ENCODE peak calls at places on chromosomes 12 and 14, in five cellular contexts. H is right cardiac atrium, W is AG04450, M is RWPE1, R is breast epithelium. O is an unnamed sample.

GRCh38 chr12:59196989-59197388 is 276.7 kb upstream of the LRIG3 start:
- DNase-seq in M (no peak), W (no peak), H (no peak), R (no peak), O (no peak)

GRCh38 chr12:68157295-68157871 is 2.2 kb downstream of the IFNG start:
- DNase-seq in M (no peak), H (no peak), W (no peak), R (no peak), O (no peak)

GRCh38 chr12:13273097-13273496 is 76.6 kb downstream of the EMP1 start:
- DNase-seq in M (no peak), R (no peak), H (no peak), W (no peak), O (no peak)

GRCh38 chr12:91577586-91578539 is 395.2 kb upstream of the DCN start:
- DNase-seq in W (no peak), M (peak), H (no peak), R (no peak), O (no peak)

GRCh38 chr14:24231263-24232120 is 675 bp downstream of the NEDD8 start:
- DNase-seq in W (no peak), R (no peak), M (peak), H (no peak), O (peak)

GRCh38 chr12:5497329-5498058 is 65.6 kb downstream of the NTF3 start:
- DNase-seq in H (no peak), W (no peak), R (no peak), M (no peak), O (peak)

GRCh38 chr14:91890291-91890749 is 23.0 kb upstream of the TC2N start:
- DNase-seq in H (peak), W (no peak), M (no peak), R (no peak), O (no peak)

GRCh38 chr12:7797698-7798398 is 8.6 kb downstream of the NANOG start:
- DNase-seq in H (no peak), W (no peak), M (no peak), R (no peak), O (no peak)

GRCh38 chr14:68979722-68980552 is 835 bp upstream of the ACTN1 start:
- DNase-seq in R (peak), H (peak), M (peak), W (no peak), O (peak)

GRCh38 chr14:63941023-63941422 is 88.2 kb downstream of the SYNE2 start:
- DNase-seq in W (no peak), H (no peak), M (no peak), R (no peak), O (no peak)

GRCh38 chr14:99821519-99822165 is 28.4 kb downstream of the EML1 start:
- DNase-seq in W (peak), R (no peak), H (no peak), M (no peak), O (no peak)

GRCh38 chr12:55847033-55847432 is 4.3 kb upstream of the MMP19 start:
- DNase-seq in H (no peak), M (no peak), W (peak), R (no peak), O (no peak)

GRCh38 chr12:64884164-64884542 is 59.7 kb downstream of the TBC1D30 start:
- DNase-seq in M (no peak), H (no peak), R (no peak), W (no peak), O (no peak)

GRCh38 chr12:24256636-24257150 is 307.2 kb upstream of the SOX5 start:
- DNase-seq in W (no peak), R (no peak), H (no peak), M (no peak), O (no peak)

GRCh38 chr14:76136476-76137160 is 15.1 kb upstream of the GPATCH2L start:
- DNase-seq in H (no peak), W (no peak), M (no peak), R (no peak), O (no peak)

GRCh38 chr12:64083285-64084210 is 138.5 kb downstream of the KICS2 start:
- DNase-seq in M (no peak), W (peak), H (peak), R (peak), O (peak)

GRCh38 chr12:75790219-75790618 is 241.4 kb downstream of the PHLDA1 start:
- DNase-seq in R (no peak), M (no peak), W (no peak), H (no peak), O (no peak)

GRCh38 chr14:52328286-52328685 is 14.2 kb downstream of the PTGER2 start:
- DNase-seq in M (peak), W (no peak), H (no peak), R (no peak), O (no peak)

GRCh38 chr12:101004891-101005290 is 205.1 kb downstream of the SLC5A8 start:
- DNase-seq in R (no peak), M (no peak), W (no peak), H (no peak), O (no peak)

GRCh38 chr12:121186826-121187225 is 23.1 kb upstream of the P2RX4 start:
- DNase-seq in H (no peak), M (no peak), W (no peak), R (no peak), O (no peak)

GRCh38 chr12:112163056-112163455 is 37.7 kb downstream of the TRAFD1 start:
- DNase-seq in W (no peak), R (no peak), H (no peak), M (no peak), O (no peak)

GRCh38 chr14:92728781-92729364 is 19.6 kb downstream of the LGMN start:
- DNase-seq in M (peak), W (no peak), R (no peak), H (no peak), O (peak)

GRCh38 chr12:122980192-122981035 is at the start of gene ARL6IP4:
- DNase-seq in R (no peak), M (peak), W (no peak), H (peak), O (peak)

GRCh38 chr12:91562476-91562875 is 379.9 kb upstream of the DCN start:
- DNase-seq in M (no peak), W (no peak), H (no peak), R (no peak), O (no peak)

GRCh38 chr14:106788534-106788933 is 1262.2 kb downstream of the TMEM121 start:
- DNase-seq in R (no peak), M (no peak), H (no peak), W (no peak), O (no peak)

GRCh38 chr12:27852117-27852516 is 72.1 kb upstream of the MANSC4 start:
- DNase-seq in R (no peak), W (no peak), H (no peak), M (no peak), O (no peak)

GRCh38 chr12:124680863-124681778 is 113.7 kb upstream of the NCOR2 start:
- DNase-seq in W (no peak), R (no peak), M (peak), H (peak), O (no peak)

GRCh38 chr12:57047981-57048380 is 1.9 kb downstream of the MYO1A start:
- DNase-seq in R (no peak), M (no peak), W (no peak), H (no peak), O (no peak)

GRCh38 chr12:113240395-113240794 is 19.1 kb downstream of the TPCN1 start:
- DNase-seq in R (no peak), H (no peak), M (no peak), W (no peak), O (no peak)

GRCh38 chr14:33938131-33938949 is 12.5 kb downstream of the EGLN3 start:
- DNase-seq in M (no peak), W (no peak), H (peak), R (peak), O (no peak)

GRCh38 chr14:99724196-99724891 is 40.2 kb downstream of the CYP46A1 start:
- DNase-seq in R (no peak), H (no peak), M (no peak), W (no peak), O (no peak)

GRCh38 chr12:22858849-22859569 is 234.0 kb downstream of the ETNK1 start:
- DNase-seq in M (no peak), R (no peak), W (no peak), H (no peak), O (no peak)

GRCh38 chr14:54582334-54582733 is 15.4 kb downstream of the SAMD4A start:
- DNase-seq in M (no peak), W (no peak), H (no peak), R (no peak), O (no peak)

GRCh38 chr14:37551119-37551518 is 43.9 kb downstream of the FOXA1 start:
- DNase-seq in R (no peak), M (no peak), W (no peak), H (no peak), O (no peak)

GRCh38 chr12:10735428-10735827 is 12.3 kb upstream of the YBX3 start:
- DNase-seq in W (no peak), M (no peak), H (no peak), R (no peak), O (no peak)

GRCh38 chr12:115024531-115024930 is 340.6 kb upstream of the TBX3 start:
- DNase-seq in M (no peak), R (no peak), W (no peak), H (no peak), O (no peak)

GRCh38 chr12:62933220-62933870 is 1.6 kb downstream of the PPM1H start:
- DNase-seq in M (no peak), H (peak), R (no peak), W (no peak), O (no peak)

DNA sequence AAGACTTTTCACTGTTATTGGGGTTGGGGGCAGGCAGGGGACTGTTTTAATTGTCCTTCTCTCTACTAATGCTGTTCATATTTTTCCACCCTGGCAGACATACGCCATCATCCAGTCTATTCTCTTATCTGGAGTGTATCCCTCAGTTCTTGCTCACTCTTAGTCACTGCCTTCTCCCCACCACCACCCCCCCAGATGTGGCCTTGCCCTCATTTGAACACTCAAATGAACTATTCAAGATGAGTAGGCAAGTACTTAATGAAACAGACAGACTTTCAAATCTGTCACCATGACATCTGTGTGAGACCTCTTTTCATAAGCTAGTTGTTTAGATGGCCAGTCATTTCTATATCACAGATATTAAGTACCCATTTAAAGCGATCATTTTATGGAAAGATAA is 10.1 kb downstream of the NUDT4 start:
- DNase-seq in R (no peak), H (no peak), W (no peak), M (peak), O (no peak)
- H3K27ac ChIP-seq in R (no peak), H (peak), W (peak), M (no peak), O (no peak)

GRCh38 chr12:29726321-29726692 is 57.4 kb downstream of the TMTC1 start:
- DNase-seq in R (no peak), W (no peak), H (no peak), M (no peak), O (no peak)

GRCh38 chr12:29730481-29730880 is 53.3 kb downstream of the TMTC1 start:
- DNase-seq in M (no peak), R (no peak), W (no peak), H (no peak), O (no peak)

GRCh38 chr12:29726741-29727348 is 56.9 kb downstream of the TMTC1 start:
- DNase-seq in R (no peak), W (no peak), H (no peak), M (no peak), O (no peak)

GRCh38 chr12:29725587-29726320 is 58.0 kb downstream of the TMTC1 start:
- DNase-seq in W (no peak), H (no peak), M (no peak), R (no peak), O (no peak)

DNA sequence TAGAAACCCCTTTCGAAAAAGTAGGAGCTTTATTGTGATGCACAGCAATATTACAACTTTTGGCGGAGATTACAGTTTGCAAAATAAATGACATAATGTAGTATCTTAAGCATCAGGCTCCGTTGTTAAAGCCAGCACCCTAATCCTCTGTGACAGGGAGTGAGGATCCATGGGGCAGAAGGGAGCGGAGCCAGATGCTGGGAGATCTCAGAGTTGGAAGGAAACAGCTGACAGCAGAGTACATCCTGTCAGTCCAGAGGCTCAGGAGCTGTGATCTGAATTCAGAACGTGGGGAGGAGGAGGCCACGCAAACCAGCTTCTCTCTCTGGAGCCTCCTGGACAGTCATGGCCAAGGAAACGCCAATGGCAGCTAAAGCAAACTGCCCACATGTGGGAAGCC is 55.7 kb downstream of the TMTC1 start:
- DNase-seq in M (no peak), H (no peak), W (no peak), R (no peak), O (no peak)
- H3K27ac ChIP-seq in M (no peak), H (peak), W (no peak), R (no peak), O (no peak)

GRCh38 chr12:77946541-77947021 is 115.9 kb downstream of the NAV3 start:
- DNase-seq in H (no peak), M (no peak), R (no peak), W (no peak), O (no peak)

GRCh38 chr12:77940011-77940423 is 109.3 kb downstream of the NAV3 start:
- DNase-seq in W (peak), R (no peak), H (no peak), M (peak), O (no peak)

GRCh38 chr12:77941396-77941795 is 110.7 kb downstream of the NAV3 start:
- DNase-seq in W (no peak), R (no peak), H (no peak), M (no peak), O (no peak)

GRCh38 chr12:77940566-77940965 is 109.9 kb downstream of the NAV3 start:
- DNase-seq in W (no peak), M (no peak), R (no peak), H (no peak), O (no peak)

DNA sequence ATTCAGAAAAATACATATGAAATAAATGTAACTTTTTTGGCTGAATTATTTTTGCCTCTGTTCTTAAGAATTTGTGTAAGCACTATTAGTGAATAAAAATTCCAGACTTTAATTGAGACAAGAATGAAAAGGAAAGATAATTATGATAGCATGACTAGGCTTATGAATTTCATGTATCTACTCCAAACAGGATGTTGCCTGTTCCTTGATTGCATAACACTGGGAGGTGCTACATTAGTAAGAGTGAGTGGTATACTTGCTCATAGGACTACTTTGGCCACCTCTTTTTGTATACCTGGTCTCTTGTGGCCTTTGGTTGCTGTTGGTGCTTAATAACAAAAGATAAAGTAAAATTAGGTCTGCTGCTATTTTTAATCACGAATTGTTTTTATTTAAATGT is 112.8 kb downstream of the NAV3 start:
- DNase-seq in W (no peak), M (peak), H (no peak), R (no peak), O (no peak)
- H3K27ac ChIP-seq in W (no peak), M (no peak), H (no peak), R (no peak), O (no peak)

GRCh38 chr12:4279120-4279690 is 5.6 kb downstream of the CCND2 start:
- DNase-seq in R (no peak), W (no peak), M (no peak), H (no peak), O (no peak)
- H3K27ac ChIP-seq in R (no peak), W (no peak), M (no peak), H (no peak), O (no peak)

GRCh38 chr12:77247542-77247941 is 182.2 kb upstream of the E2F7 start:
- DNase-seq in R (no peak), W (no peak), H (no peak), M (no peak), O (no peak)
- H3K27ac ChIP-seq in R (peak), W (no peak), H (peak), M (no peak), O (no peak)

DNA sequence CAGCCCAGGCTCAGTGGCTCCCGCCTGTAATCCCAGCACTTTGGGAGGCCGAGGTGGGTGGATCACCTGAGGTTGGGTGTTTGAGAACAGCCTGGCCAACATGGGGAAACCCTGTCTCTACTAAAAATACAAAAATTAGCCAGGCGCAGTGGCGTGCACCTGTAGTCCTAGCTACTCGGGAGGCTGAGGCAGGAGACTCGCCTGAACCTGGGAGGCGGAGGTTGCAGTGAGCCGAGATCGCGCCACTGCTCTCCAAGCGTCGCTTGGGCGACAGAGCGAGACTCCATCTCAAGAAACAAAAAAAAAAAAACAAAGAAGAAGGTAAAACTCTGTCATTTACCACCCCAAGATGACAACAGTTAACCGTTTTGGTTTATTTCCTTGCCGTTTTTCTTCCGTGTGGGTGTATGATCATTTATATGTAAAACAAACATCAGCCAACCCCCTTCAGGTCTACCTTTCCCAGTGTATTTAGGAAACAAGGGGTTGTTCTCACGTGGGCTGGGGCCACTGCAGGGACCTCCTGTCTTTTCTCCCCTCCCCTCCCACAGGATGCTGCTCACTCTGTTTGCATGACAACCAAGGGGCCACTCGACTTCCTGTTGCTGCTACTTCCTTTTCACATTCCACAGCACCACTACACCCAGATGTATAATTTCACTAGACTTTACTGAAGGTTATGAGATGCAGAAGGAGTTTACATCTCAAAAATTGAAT is 13.6 kb downstream of the TTC9 start:
- DNase-seq in W (no peak), M (no peak), H (no peak), R (no peak), O (no peak)
- H3K27ac ChIP-seq in W (no peak), M (no peak), H (no peak), R (no peak), O (no peak)

GRCh38 chr12:102343361-102344121 is 136.8 kb downstream of the IGF1 start:
- DNase-seq in R (no peak), M (peak), H (no peak), W (no peak), O (no peak)
- H3K27ac ChIP-seq in R (no peak), M (no peak), H (no peak), W (no peak), O (no peak)

DNA sequence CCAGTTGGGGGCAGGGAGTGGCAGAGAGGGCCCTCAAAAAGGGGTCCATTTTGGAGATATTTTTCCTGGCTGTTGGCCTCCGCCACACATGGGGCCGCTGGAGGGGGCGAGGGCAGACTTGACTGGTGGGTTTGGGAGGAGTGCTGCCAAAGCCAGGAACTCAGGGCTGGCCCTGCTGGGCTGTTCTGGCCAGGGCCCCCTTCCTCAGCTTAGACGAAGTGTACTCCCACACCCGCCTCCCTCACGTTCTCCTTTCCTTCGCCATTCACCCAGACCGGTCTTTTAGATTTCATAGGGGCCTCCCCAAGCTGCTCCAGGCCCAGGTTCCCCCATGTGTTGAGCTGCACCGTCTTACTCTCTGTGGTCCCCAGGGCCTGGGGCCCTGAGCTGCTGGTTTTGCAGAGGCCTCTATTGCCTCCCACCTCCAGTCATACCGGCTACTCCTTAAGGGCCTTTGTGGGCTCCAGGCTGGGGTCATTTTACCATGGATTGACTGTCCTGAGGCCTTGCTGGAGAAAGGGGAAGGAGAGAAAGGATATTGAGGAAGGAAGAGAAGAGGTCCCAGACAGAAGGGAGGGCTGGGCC is 1.3 kb downstream of the KRT7 start:
- DNase-seq in W (no peak), R (peak), M (peak), H (no peak), O (no peak)
- H3K27ac ChIP-seq in W (no peak), R (peak), M (peak), H (no peak), O (no peak)

GRCh38 chr12:25434493-25434892 is 118.6 kb downstream of the LMNTD1 start:
- DNase-seq in H (no peak), R (no peak), M (no peak), W (no peak), O (no peak)

GRCh38 chr12:25435431-25435830 is 117.7 kb downstream of the LMNTD1 start:
- DNase-seq in R (no peak), W (no peak), H (no peak), M (no peak), O (no peak)

GRCh38 chr12:25433581-25434325 is 119.3 kb downstream of the LMNTD1 start:
- DNase-seq in W (no peak), H (no peak), M (peak), R (no peak), O (no peak)

GRCh38 chr12:25436206-25436912 is 116.7 kb downstream of the LMNTD1 start:
- DNase-seq in M (peak), R (no peak), H (no peak), W (peak), O (no peak)

DNA sequence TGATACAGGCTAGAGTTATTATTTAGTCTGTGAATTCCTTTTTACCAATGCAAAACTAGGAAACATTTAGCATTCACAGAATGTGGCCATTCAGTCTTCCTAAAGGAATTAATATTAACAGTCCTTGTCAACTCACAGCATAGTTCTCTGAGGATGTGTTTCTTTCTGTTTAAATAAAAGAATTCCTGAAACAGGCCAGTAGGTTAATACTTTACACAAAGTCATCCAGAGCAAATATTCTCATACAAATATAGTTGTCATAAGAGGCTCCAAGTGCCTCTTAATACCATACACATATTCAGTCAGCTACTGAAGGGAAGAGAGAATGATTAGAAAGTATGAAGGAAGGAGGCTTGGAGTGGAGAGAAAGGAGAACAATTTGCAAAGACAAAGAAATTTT is 120.1 kb downstream of the LMNTD1 start:
- DNase-seq in R (no peak), H (no peak), W (peak), M (no peak), O (no peak)
- H3K27ac ChIP-seq in R (no peak), H (no peak), W (no peak), M (no peak), O (no peak)